ENCODE peak calls at places on chromosome 13, in seven cellular contexts. One of them, this sample, is unnamed.

GRCh38 chr13:48132961-48133360 is 38.1 kb upstream of the MED4 start:
- DNase-seq in HepG2: no peak
- DNase-seq in K562: no peak
- DNase-seq in A549: no peak
- DNase-seq in HCT116: no peak
- DNase-seq in H1: no peak
- DNase-seq in endothelial cell of umbilical vein: no peak
- DNase-seq in this sample: no peak

GRCh38 chr13:65808061-65808460 is 1422.1 kb downstream of the PCDH9 start:
- DNase-seq in HepG2: no peak
- DNase-seq in K562: no peak
- DNase-seq in A549: no peak
- DNase-seq in HCT116: no peak
- DNase-seq in H1: no peak
- DNase-seq in endothelial cell of umbilical vein: no peak
- DNase-seq in this sample: no peak

GRCh38 chr13:98665638-98665995 is 86.9 kb downstream of the SLC15A1 start:
- DNase-seq in HepG2: no peak
- DNase-seq in K562: no peak
- DNase-seq in A549: no peak
- DNase-seq in HCT116: no peak
- DNase-seq in H1: no peak
- DNase-seq in endothelial cell of umbilical vein: no peak
- DNase-seq in this sample: no peak

GRCh38 chr13:80469841-80470378 is 129.0 kb upstream of the SPRY2 start:
- DNase-seq in HepG2: no peak
- DNase-seq in K562: no peak
- DNase-seq in A549: peak
- DNase-seq in HCT116: no peak
- DNase-seq in H1: no peak
- DNase-seq in endothelial cell of umbilical vein: peak
- DNase-seq in this sample: peak

GRCh38 chr13:97043302-97043701 is 49.0 kb upstream of the OXGR1 start:
- DNase-seq in HepG2: no peak
- DNase-seq in K562: no peak
- DNase-seq in A549: no peak
- DNase-seq in HCT116: no peak
- DNase-seq in H1: no peak
- DNase-seq in endothelial cell of umbilical vein: peak
- DNase-seq in this sample: no peak

GRCh38 chr13:31124225-31124624 is 37.5 kb downstream of the HSPH1 start:
- DNase-seq in HepG2: no peak
- DNase-seq in K562: no peak
- DNase-seq in A549: no peak
- DNase-seq in HCT116: no peak
- DNase-seq in H1: no peak
- DNase-seq in endothelial cell of umbilical vein: no peak
- DNase-seq in this sample: no peak

GRCh38 chr13:106688940-106689339 is 121.0 kb upstream of the ARGLU1 start:
- DNase-seq in HepG2: no peak
- DNase-seq in K562: no peak
- DNase-seq in A549: no peak
- DNase-seq in HCT116: no peak
- DNase-seq in H1: no peak
- DNase-seq in endothelial cell of umbilical vein: no peak
- DNase-seq in this sample: no peak

GRCh38 chr13:75675421-75675820 is 39.3 kb downstream of the LMO7 start:
- DNase-seq in HepG2: no peak
- DNase-seq in K562: no peak
- DNase-seq in A549: no peak
- DNase-seq in HCT116: no peak
- DNase-seq in H1: no peak
- DNase-seq in endothelial cell of umbilical vein: no peak
- DNase-seq in this sample: no peak

GRCh38 chr13:47672982-47673670 is 327.9 kb downstream of the SUCLA2 start:
- DNase-seq in HepG2: no peak
- DNase-seq in K562: no peak
- DNase-seq in A549: no peak
- DNase-seq in HCT116: no peak
- DNase-seq in H1: no peak
- DNase-seq in endothelial cell of umbilical vein: no peak
- DNase-seq in this sample: peak

GRCh38 chr13:72530471-72530870 is 197.0 kb downstream of the MZT1 start:
- DNase-seq in HepG2: no peak
- DNase-seq in K562: no peak
- DNase-seq in A549: no peak
- DNase-seq in HCT116: no peak
- DNase-seq in H1: no peak
- DNase-seq in endothelial cell of umbilical vein: no peak
- DNase-seq in this sample: no peak

GRCh38 chr13:93875527-93875926 is 604.0 kb downstream of the DCT start:
- DNase-seq in HepG2: no peak
- DNase-seq in K562: no peak
- DNase-seq in A549: no peak
- DNase-seq in HCT116: no peak
- DNase-seq in H1: no peak
- DNase-seq in endothelial cell of umbilical vein: no peak
- DNase-seq in this sample: no peak

GRCh38 chr13:33286143-33286542 is 588 bp upstream of the STARD13 start:
- DNase-seq in HepG2: no peak
- DNase-seq in K562: no peak
- DNase-seq in A549: no peak
- DNase-seq in HCT116: no peak
- DNase-seq in H1: no peak
- DNase-seq in endothelial cell of umbilical vein: no peak
- DNase-seq in this sample: no peak

GRCh38 chr13:91346848-91347211 is 657 bp upstream of the MIR17HG start:
- DNase-seq in HepG2: no peak
- DNase-seq in K562: peak
- DNase-seq in A549: no peak
- DNase-seq in HCT116: no peak
- DNase-seq in H1: no peak
- DNase-seq in endothelial cell of umbilical vein: peak
- DNase-seq in this sample: peak

DNA sequence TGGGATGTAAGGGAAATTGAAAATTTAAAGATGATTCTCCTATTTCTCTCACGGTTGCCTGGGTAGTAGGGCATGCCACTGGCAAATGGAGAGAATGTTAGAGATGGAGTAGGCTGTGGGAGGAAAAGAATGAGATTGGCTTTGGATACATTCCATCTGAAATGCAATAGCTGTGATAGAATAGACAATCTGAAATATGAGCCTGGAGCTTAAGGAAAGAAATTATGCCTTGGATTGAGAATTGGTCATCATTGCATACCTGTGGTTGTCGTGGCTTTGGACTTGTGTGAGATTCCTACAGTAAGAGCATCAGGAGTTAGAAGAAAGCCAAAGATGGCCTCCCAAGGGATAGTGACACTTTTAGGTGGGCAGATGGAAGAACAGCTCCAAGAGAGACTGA is 305.1 kb upstream of the SLC10A2 start:
- DNase-seq in HepG2: no peak
- DNase-seq in K562: no peak
- DNase-seq in A549: no peak
- DNase-seq in HCT116: no peak
- DNase-seq in H1: no peak
- DNase-seq in endothelial cell of umbilical vein: no peak
- DNase-seq in this sample: no peak
- TF ChIP-seq POLR2A in HepG2: no peak
- TF ChIP-seq POLR2A in K562: no peak
- TF ChIP-seq POLR2A in A549: no peak
- TF ChIP-seq POLR2A in HCT116: no peak
- TF ChIP-seq POLR2A in H1: no peak
- TF ChIP-seq POLR2A in endothelial cell of umbilical vein: no peak
- TF ChIP-seq POLR2A in this sample: no peak

GRCh38 chr13:49271264-49271663 is 23.5 kb downstream of the CDADC1 start:
- DNase-seq in HepG2: no peak
- DNase-seq in K562: no peak
- DNase-seq in A549: no peak
- DNase-seq in HCT116: no peak
- DNase-seq in H1: no peak
- DNase-seq in endothelial cell of umbilical vein: no peak
- DNase-seq in this sample: no peak

DNA sequence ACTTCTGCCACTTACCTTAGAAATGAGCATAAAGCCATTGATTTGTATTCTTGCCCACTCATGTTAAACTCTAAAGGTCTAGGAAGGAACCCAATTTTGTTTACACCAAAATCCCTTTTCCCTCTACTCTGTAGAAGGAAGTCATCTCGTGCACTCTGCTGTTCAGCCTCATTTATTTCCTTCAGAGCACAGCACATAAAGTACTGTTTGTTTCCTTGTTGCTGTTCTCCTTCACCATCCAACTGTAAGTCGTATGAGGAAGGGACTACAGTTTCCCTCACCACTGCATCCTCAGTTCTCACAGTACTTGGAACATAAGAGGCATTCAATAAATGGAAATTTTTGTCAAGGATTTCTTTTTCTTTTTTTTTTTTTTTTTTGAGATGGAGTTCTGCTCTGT is 24.6 kb downstream of the CDADC1 start:
- DNase-seq in HepG2: no peak
- DNase-seq in K562: no peak
- DNase-seq in A549: no peak
- DNase-seq in HCT116: no peak
- DNase-seq in H1: no peak
- DNase-seq in endothelial cell of umbilical vein: no peak
- DNase-seq in this sample: no peak
- TF ChIP-seq MAX in HepG2: no peak
- TF ChIP-seq MAX in K562: no peak
- TF ChIP-seq MAX in A549: no peak
- TF ChIP-seq MAX in HCT116: no peak
- TF ChIP-seq MAX in H1: no peak
- TF ChIP-seq MAX in endothelial cell of umbilical vein: no peak
- TF ChIP-seq MAX in this sample: no peak

DNA sequence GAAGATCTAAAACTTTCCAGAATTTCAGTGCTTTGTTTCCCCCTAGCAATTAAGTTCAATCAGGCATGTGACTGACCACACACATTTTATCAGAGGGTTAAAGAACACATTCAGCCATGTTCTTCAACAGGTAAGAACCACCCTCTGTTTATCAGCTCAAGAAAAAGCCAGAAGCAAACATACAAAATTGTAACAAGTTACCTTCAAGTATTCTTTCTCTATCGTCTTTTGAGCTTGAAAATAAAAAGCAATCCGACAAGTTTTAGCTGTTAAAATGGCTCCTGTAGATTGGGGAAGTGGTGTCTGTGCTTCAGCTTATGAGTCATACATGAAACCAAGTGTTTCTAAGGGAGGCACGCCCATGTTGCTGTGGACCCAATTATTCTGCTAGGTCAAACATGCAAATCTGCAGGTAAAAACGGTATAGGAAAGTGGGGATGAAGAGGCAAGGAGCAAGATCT is at the start of gene ELF1:
- DNase-seq in HepG2: peak
- DNase-seq in K562: peak
- DNase-seq in A549: peak
- DNase-seq in HCT116: peak
- DNase-seq in H1: no peak
- DNase-seq in endothelial cell of umbilical vein: peak
- DNase-seq in this sample: peak
- TF ChIP-seq POLR2A in HepG2: no peak
- TF ChIP-seq POLR2A in K562: peak
- TF ChIP-seq POLR2A in A549: no peak
- TF ChIP-seq POLR2A in HCT116: peak
- TF ChIP-seq POLR2A in H1: no peak
- TF ChIP-seq POLR2A in endothelial cell of umbilical vein: no peak
- TF ChIP-seq POLR2A in this sample: peak

DNA sequence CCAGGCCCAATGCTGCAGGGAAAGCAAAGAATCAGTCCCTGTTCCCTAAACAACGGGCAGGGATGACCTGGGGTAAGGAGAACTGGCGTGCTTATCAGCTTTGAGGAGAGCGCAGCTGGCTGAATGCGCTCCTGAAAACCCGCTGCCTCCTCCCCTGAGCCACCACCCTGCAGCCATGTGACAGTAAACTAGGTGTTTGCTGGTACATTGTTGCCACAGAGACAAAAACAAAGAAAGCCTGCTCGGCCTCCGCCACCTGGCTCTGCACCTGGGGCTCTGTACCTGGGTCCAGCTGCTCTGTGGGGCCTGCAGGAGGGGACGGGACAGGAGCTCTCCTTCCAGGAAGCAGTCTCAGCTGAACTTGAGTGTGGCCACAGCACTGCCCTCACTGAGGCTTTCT is 21.8 kb downstream of the MCF2L start:
- DNase-seq in HepG2: no peak
- DNase-seq in K562: no peak
- DNase-seq in A549: no peak
- DNase-seq in HCT116: no peak
- DNase-seq in H1: no peak
- DNase-seq in endothelial cell of umbilical vein: no peak
- DNase-seq in this sample: no peak
- TF ChIP-seq MAX in HepG2: no peak
- TF ChIP-seq MAX in K562: no peak
- TF ChIP-seq MAX in A549: no peak
- TF ChIP-seq MAX in HCT116: no peak
- TF ChIP-seq MAX in H1: peak
- TF ChIP-seq MAX in endothelial cell of umbilical vein: no peak
- TF ChIP-seq MAX in this sample: no peak